ENCODE peak calls at places on chromosomes 1 and 21, in ten cellular contexts. N is HCT116, R is heart left ventricle, M is ovary, Z is stomach, A is A549, C is IMR-90, W is right lobe of liver, S is transverse colon, G is K562. T is an unnamed sample.

GRCh38 chr1:22282281-22282970 is 139.5 kb upstream of the WNT4 start:
- DNase-seq in N (no peak), R (no peak), M (no peak), Z (peak), A (no peak), C (no peak), W (no peak), S (no peak), G (no peak), T (no peak)

GRCh38 chr1:175262646-175263045 is 70.1 kb upstream of the KIAA0040 start:
- DNase-seq in N (no peak), R (no peak), M (no peak), Z (no peak), A (no peak), C (no peak), W (no peak), S (no peak), G (no peak), T (no peak)

GRCh38 chr1:55634516-55634915 is 419.4 kb upstream of the USP24 start:
- DNase-seq in N (no peak), R (no peak), M (no peak), Z (no peak), A (no peak), C (no peak), W (no peak), S (no peak), G (no peak), T (no peak)

GRCh38 chr1:152654110-152654509 is 9.1 kb upstream of the LCE2D start:
- DNase-seq in N (peak), R (no peak), M (no peak), Z (peak), A (peak), C (peak), W (peak), S (peak), G (peak), T (no peak)

GRCh38 chr1:154154534-154155181 is at the start of gene NUP210L:
- DNase-seq in N (no peak), R (peak), M (peak), Z (no peak), A (no peak), C (peak), W (peak), S (peak), G (peak), T (no peak)

GRCh38 chr1:201245082-201245481 is 38.2 kb upstream of the PKP1 start:
- DNase-seq in N (no peak), R (no peak), M (no peak), Z (no peak), A (no peak), C (no peak), W (no peak), S (no peak), G (no peak), T (no peak)

GRCh38 chr1:222369148-222369547 is 178.8 kb downstream of the HHIPL2 start:
- DNase-seq in N (no peak), R (no peak), M (no peak), Z (no peak), A (no peak), C (no peak), W (no peak), S (no peak), G (no peak), T (no peak)

GRCh38 chr21:38054334-38054733 is 138.1 kb upstream of the KCNJ6 start:
- DNase-seq in N (no peak), R (no peak), M (no peak), Z (no peak), A (no peak), C (no peak), W (no peak), S (no peak), G (no peak), T (no peak)

GRCh38 chr1:11967028-11967547 is 13.2 kb upstream of the MFN2 start:
- DNase-seq in N (peak), R (no peak), M (no peak), Z (peak), A (peak), C (no peak), W (no peak), S (peak), G (peak), T (no peak)

GRCh38 chr1:214670098-214670497 is 67.1 kb downstream of the CENPF start:
- DNase-seq in N (no peak), R (peak), M (peak), Z (peak), A (no peak), C (peak), W (peak), S (no peak), G (no peak), T (no peak)

GRCh38 chr1:240465531-240465940 is 146.4 kb downstream of the GREM2 start:
- DNase-seq in N (no peak), R (no peak), M (no peak), Z (no peak), A (no peak), C (peak), W (no peak), S (no peak), G (peak), T (no peak)

GRCh38 chr1:8027748-8028631 is 1.9 kb upstream of the ERRFI1 start:
- DNase-seq in N (no peak), R (no peak), M (no peak), Z (no peak), A (no peak), C (peak), W (no peak), S (no peak), G (no peak), T (no peak)

GRCh38 chr21:14942801-14943490 is 121.9 kb downstream of the NRIP1 start:
- DNase-seq in N (no peak), R (no peak), M (no peak), Z (no peak), A (no peak), C (peak), W (no peak), S (no peak), G (no peak), T (no peak)

GRCh38 chr21:37462087-37462861 is 95.7 kb downstream of the DYRK1A start:
- DNase-seq in N (no peak), R (no peak), M (no peak), Z (no peak), A (no peak), C (no peak), W (no peak), S (no peak), G (no peak), T (no peak)

GRCh38 chr1:19854866-19855265 is 27.3 kb upstream of the OTUD3 start:
- DNase-seq in N (no peak), R (no peak), M (no peak), Z (no peak), A (no peak), C (no peak), W (no peak), S (no peak), G (no peak), T (no peak)

GRCh38 chr1:198498881-198499280 is 41.6 kb downstream of the ATP6V1G3 start:
- DNase-seq in N (no peak), R (no peak), M (no peak), Z (no peak), A (no peak), C (peak), W (no peak), S (no peak), G (no peak), T (no peak)

GRCh38 chr1:39637301-39637700 is 2.1 kb downstream of the HEYL start:
- DNase-seq in N (no peak), R (no peak), M (no peak), Z (no peak), A (no peak), C (no peak), W (no peak), S (no peak), G (no peak), T (no peak)

GRCh38 chr1:44842763-44843655 is at the start of gene PTCH2:
- DNase-seq in N (no peak), R (peak), M (peak), Z (peak), A (peak), C (peak), W (peak), S (peak), G (peak), T (no peak)

GRCh38 chr1:161706483-161707347 is at the start of gene FCRLA:
- DNase-seq in N (no peak), R (peak), M (no peak), Z (no peak), A (no peak), C (peak), W (no peak), S (no peak), G (peak), T (no peak)

GRCh38 chr1:31944205-31945089 is 6.3 kb upstream of the PTP4A2 start:
- DNase-seq in N (peak), R (peak), M (peak), Z (peak), A (peak), C (peak), W (peak), S (peak), G (peak), T (peak)

GRCh38 chr1:246576709-246577032 is 10.4 kb downstream of the CNST start:
- DNase-seq in N (no peak), R (no peak), M (no peak), Z (no peak), A (no peak), C (no peak), W (no peak), S (no peak), G (peak), T (no peak)

GRCh38 chr21:36703123-36703522 is 4.2 kb downstream of the SIM2 start:
- DNase-seq in N (no peak), R (no peak), M (no peak), Z (no peak), A (no peak), C (no peak), W (no peak), S (no peak), G (no peak), T (no peak)

GRCh38 chr1:2638466-2639115 is 5.8 kb upstream of the MMEL1 start:
- DNase-seq in N (no peak), R (no peak), M (no peak), Z (no peak), A (no peak), C (no peak), W (no peak), S (no peak), G (no peak), T (no peak)

GRCh38 chr1:235640580-235640979 is 9.0 kb downstream of the GNG4 start:
- DNase-seq in N (no peak), R (no peak), M (no peak), Z (no peak), A (no peak), C (no peak), W (no peak), S (peak), G (no peak), T (no peak)

GRCh38 chr1:221691320-221691719 is 50.6 kb downstream of the DUSP10 start:
- DNase-seq in N (no peak), R (no peak), M (no peak), Z (no peak), A (no peak), C (no peak), W (no peak), S (no peak), G (no peak), T (no peak)

DNA sequence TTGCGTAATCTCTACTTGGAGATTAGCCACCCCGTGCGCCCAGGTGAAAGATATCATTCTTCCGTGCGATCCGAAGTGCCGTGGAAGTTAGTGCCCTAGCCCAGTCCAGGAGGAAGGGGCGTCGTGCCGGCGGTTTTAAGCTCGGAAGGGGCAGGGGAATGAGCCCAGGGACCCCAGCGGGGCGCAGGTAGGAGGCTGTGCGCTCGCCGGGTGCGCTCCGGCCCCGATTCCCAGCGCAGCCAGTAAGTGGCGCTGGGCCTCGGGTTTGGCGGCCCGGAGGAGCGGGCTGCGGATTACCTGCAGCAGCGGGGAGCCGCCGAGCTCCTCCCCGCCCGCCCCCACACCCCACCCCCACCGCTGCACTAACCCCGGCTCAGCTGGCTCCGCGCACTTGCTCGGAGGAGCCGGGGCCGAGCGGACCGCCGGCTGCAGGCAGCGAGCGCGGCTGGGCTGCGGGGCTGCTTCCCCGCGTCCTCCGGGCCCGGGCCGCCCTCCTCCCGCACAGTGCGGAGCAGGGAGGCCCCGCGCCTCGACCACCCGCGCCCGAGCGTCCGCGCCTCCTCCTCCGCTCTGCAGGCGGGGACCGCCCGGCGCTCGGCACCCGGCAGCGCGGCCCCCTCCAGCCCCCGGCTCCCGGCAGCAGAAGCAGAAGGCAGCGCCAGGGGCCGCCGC is at the start of gene RYR2:
- DNase-seq in N (no peak), R (peak), M (peak), Z (no peak), A (peak), C (no peak), W (no peak), S (no peak), G (no peak), T (no peak)
- TF ChIP-seq POLR2A in N (no peak), R (peak), M (no peak), Z (no peak), A (no peak), C (no peak), W (no peak), S (no peak), G (no peak), T (no peak)

GRCh38 chr1:67704351-67704750 is 19.4 kb downstream of the GADD45A start:
- DNase-seq in N (no peak), R (no peak), M (no peak), Z (no peak), A (no peak), C (no peak), W (no peak), S (no peak), G (no peak), T (no peak)

GRCh38 chr1:67696708-67697107 is 11.7 kb downstream of the GADD45A start:
- DNase-seq in N (no peak), R (no peak), M (no peak), Z (no peak), A (no peak), C (no peak), W (no peak), S (no peak), G (no peak), T (no peak)

GRCh38 chr1:67701876-67702275 is 16.9 kb downstream of the GADD45A start:
- DNase-seq in N (no peak), R (no peak), M (no peak), Z (no peak), A (no peak), C (no peak), W (no peak), S (no peak), G (no peak), T (no peak)

GRCh38 chr1:67700692-67701410 is 15.8 kb downstream of the GADD45A start:
- DNase-seq in N (peak), R (peak), M (no peak), Z (no peak), A (peak), C (peak), W (no peak), S (no peak), G (peak), T (no peak)

GRCh38 chr1:67700220-67700619 is 15.2 kb downstream of the GADD45A start:
- DNase-seq in N (no peak), R (no peak), M (no peak), Z (no peak), A (no peak), C (no peak), W (no peak), S (no peak), G (no peak), T (no peak)
- TF ChIP-seq CTCF in N (no peak), R (no peak), M (no peak), Z (no peak), A (no peak), C (no peak), W (no peak), S (no peak), G (no peak), T (no peak)

GRCh38 chr1:243845888-243846287 is 4.2 kb downstream of the AKT3 start:
- DNase-seq in N (no peak), R (no peak), M (no peak), Z (no peak), A (no peak), C (no peak), W (no peak), S (no peak), G (no peak), T (no peak)
- TF ChIP-seq POLR2A in N (no peak), R (no peak), M (no peak), Z (no peak), A (no peak), C (no peak), W (no peak), S (no peak), G (no peak), T (no peak)

GRCh38 chr21:33132054-33132453 is 62.1 kb downstream of the OLIG1 start:
- DNase-seq in N (no peak), R (no peak), M (no peak), Z (no peak), A (no peak), C (no peak), W (no peak), S (no peak), G (no peak), T (no peak)
- TF ChIP-seq CTCF in N (peak), R (no peak), M (no peak), Z (no peak), A (peak), C (no peak), W (peak), S (no peak), G (peak), T (no peak)

DNA sequence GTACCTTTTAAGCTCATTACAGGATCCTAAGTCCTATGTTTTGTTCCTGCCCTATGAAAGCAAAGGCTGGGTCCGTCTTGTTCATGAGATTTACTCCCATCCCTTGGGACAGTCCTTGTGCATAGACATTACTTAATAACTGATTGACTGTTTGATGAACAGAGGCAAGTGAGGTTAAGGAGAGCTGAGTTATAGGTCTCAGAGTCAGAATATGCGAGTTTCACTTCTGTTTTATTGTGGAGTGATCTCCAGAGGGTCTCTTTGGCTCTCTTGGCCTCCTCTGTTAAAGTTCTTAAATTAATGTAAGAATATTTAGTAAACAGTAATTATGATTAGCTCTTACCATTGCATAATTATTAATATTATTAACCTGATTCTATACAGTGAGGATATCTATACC is 52.6 kb downstream of the BRINP2 start:
- DNase-seq in N (no peak), R (no peak), M (no peak), Z (no peak), A (no peak), C (no peak), W (no peak), S (no peak), G (no peak), T (no peak)
- TF ChIP-seq POLR2A in N (no peak), R (no peak), M (no peak), Z (no peak), A (no peak), C (no peak), W (no peak), S (no peak), G (no peak), T (no peak)

DNA sequence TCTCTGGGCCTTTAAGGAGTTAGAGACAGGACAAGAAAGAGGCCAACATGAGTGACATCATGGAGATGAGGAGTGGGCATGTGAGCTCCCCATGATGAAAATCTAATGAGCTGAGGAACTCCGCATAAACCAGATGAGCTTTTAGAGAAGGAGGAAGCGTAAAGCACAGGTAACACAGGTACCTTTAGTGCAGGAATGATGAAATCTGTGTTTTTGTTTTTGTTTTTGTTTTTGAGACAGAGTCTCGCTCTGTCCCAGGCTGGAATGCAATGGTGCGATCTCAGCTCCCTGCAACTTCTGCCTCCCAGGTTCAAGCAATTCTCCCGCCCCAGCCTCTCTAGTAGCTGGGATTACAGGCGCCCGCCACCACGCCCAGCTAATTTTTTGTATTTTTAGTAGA is 12.7 kb upstream of the FAM89A start:
- DNase-seq in N (no peak), R (no peak), M (no peak), Z (no peak), A (no peak), C (no peak), W (no peak), S (no peak), G (no peak), T (no peak)
- TF ChIP-seq CTCF in N (no peak), R (no peak), M (no peak), Z (no peak), A (no peak), C (no peak), W (no peak), S (no peak), G (no peak), T (no peak)

GRCh38 chr1:113142791-113143190 is 69.8 kb downstream of the LRIG2 start:
- DNase-seq in N (no peak), R (no peak), M (no peak), Z (no peak), A (no peak), C (no peak), W (no peak), S (no peak), G (no peak), T (no peak)

GRCh38 chr1:113138778-113139177 is 65.8 kb downstream of the LRIG2 start:
- DNase-seq in N (no peak), R (no peak), M (no peak), Z (no peak), A (no peak), C (no peak), W (no peak), S (no peak), G (no peak), T (no peak)

GRCh38 chr1:113137563-113137962 is 64.6 kb downstream of the LRIG2 start:
- DNase-seq in N (no peak), R (no peak), M (no peak), Z (no peak), A (no peak), C (no peak), W (no peak), S (no peak), G (peak), T (no peak)

GRCh38 chr1:113140588-113141446 is 67.8 kb downstream of the LRIG2 start:
- DNase-seq in N (peak), R (peak), M (peak), Z (peak), A (peak), C (peak), W (peak), S (peak), G (peak), T (no peak)

GRCh38 chr1:113141650-113142473 is 68.9 kb downstream of the LRIG2 start:
- DNase-seq in N (no peak), R (no peak), M (no peak), Z (no peak), A (no peak), C (peak), W (no peak), S (no peak), G (peak), T (no peak)
- TF ChIP-seq POLR2A in N (no peak), R (no peak), M (no peak), Z (no peak), A (no peak), C (no peak), W (no peak), S (no peak), G (no peak), T (no peak)